ENCODE peak calls at places on chromosomes 2 and 18, in six cellular contexts. H, E, M, U, P and T are unnamed samples.

GRCh38 chr18:56702946-56703345 is 51.8 kb downstream of the WDR7 start:
- DNase-seq in P (no peak), U (peak), E (peak), M (peak), H (peak), T (peak)

GRCh38 chr18:49055787-49056186 is 105.0 kb upstream of the SMAD7 start:
- DNase-seq in M (no peak), U (peak), E (no peak), P (peak), H (peak), T (no peak)

GRCh38 chr18:5457467-5457957 is 86.3 kb downstream of the EPB41L3 start:
- DNase-seq in M (no peak), P (no peak), H (no peak), E (no peak), U (no peak), T (no peak)

GRCh38 chr2:234536218-234536989 is 39.5 kb upstream of the ARL4C start:
- DNase-seq in E (no peak), P (no peak), H (no peak), U (no peak), M (no peak), T (peak)

GRCh38 chr2:45849491-45850283 is 198.2 kb downstream of the PRKCE start:
- DNase-seq in P (peak), E (peak), H (no peak), M (peak), U (no peak), T (no peak)

GRCh38 chr18:12686100-12686499 is 16.4 kb downstream of the CEP76 start:
- DNase-seq in U (peak), M (no peak), H (no peak), E (no peak), P (no peak), T (peak)

GRCh38 chr2:128384446-128384845 is 65.8 kb upstream of the HS6ST1 start:
- DNase-seq in M (no peak), H (no peak), E (no peak), U (no peak), P (no peak), T (no peak)

GRCh38 chr2:231926761-231927565 is 767 bp upstream of the NPPC start:
- DNase-seq in U (no peak), P (no peak), H (peak), E (no peak), M (peak), T (peak)